ENCODE peak calls at places on chromosome 10, in seven cellular contexts. One of them, this sample, is unnamed. For H3K4me1, the result is how much of the 10 kb centered on the place peaks cover.

GRCh38 chr10:2202401-2202800 is 465.1 kb upstream of the ADARB2 start:
- DNase-seq in OCI-LY7: no peak
- DNase-seq in CD4-positive, CD25-positive, alpha-beta regulatory T cell: no peak
- DNase-seq in cardiac muscle cell: no peak
- DNase-seq in esophagus muscularis mucosa: no peak
- DNase-seq in IMR-90: no peak
- DNase-seq in CD8-positive, alpha-beta memory T cell: no peak
- DNase-seq in this sample: no peak

GRCh38 chr10:14016942-14017341 is 313.8 kb downstream of the FRMD4A start:
- DNase-seq in IMR-90: no peak
- DNase-seq in CD8-positive, alpha-beta memory T cell: no peak
- DNase-seq in OCI-LY7: no peak
- DNase-seq in cardiac muscle cell: no peak
- DNase-seq in esophagus muscularis mucosa: no peak
- DNase-seq in CD4-positive, CD25-positive, alpha-beta regulatory T cell: no peak
- DNase-seq in this sample: no peak

GRCh38 chr10:113470372-113471240 is 82.2 kb upstream of the HABP2 start:
- DNase-seq in cardiac muscle cell: no peak
- DNase-seq in OCI-LY7: no peak
- DNase-seq in IMR-90: no peak
- DNase-seq in CD8-positive, alpha-beta memory T cell: no peak
- DNase-seq in esophagus muscularis mucosa: peak
- DNase-seq in CD4-positive, CD25-positive, alpha-beta regulatory T cell: no peak
- DNase-seq in this sample: no peak

GRCh38 chr10:3774814-3775670 is 10.0 kb downstream of the KLF6 start:
- DNase-seq in CD4-positive, CD25-positive, alpha-beta regulatory T cell: peak
- DNase-seq in esophagus muscularis mucosa: no peak
- DNase-seq in cardiac muscle cell: peak
- DNase-seq in CD8-positive, alpha-beta memory T cell: peak
- DNase-seq in OCI-LY7: no peak
- DNase-seq in IMR-90: peak
- DNase-seq in this sample: peak

GRCh38 chr10:122847782-122848604 is 2.3 kb upstream of the CUZD1 start:
- DNase-seq in OCI-LY7: peak
- DNase-seq in IMR-90: peak
- DNase-seq in cardiac muscle cell: no peak
- DNase-seq in CD4-positive, CD25-positive, alpha-beta regulatory T cell: no peak
- DNase-seq in CD8-positive, alpha-beta memory T cell: no peak
- DNase-seq in esophagus muscularis mucosa: no peak
- DNase-seq in this sample: no peak

GRCh38 chr10:74859546-74859945 is 33.1 kb downstream of the KAT6B start:
- DNase-seq in CD8-positive, alpha-beta memory T cell: no peak
- DNase-seq in OCI-LY7: no peak
- DNase-seq in CD4-positive, CD25-positive, alpha-beta regulatory T cell: no peak
- DNase-seq in cardiac muscle cell: peak
- DNase-seq in IMR-90: no peak
- DNase-seq in esophagus muscularis mucosa: no peak
- DNase-seq in this sample: no peak

GRCh38 chr10:78491812-78492211 is 458.1 kb downstream of the RPS24 start:
- DNase-seq in cardiac muscle cell: no peak
- DNase-seq in esophagus muscularis mucosa: no peak
- DNase-seq in CD4-positive, CD25-positive, alpha-beta regulatory T cell: no peak
- DNase-seq in OCI-LY7: no peak
- DNase-seq in CD8-positive, alpha-beta memory T cell: no peak
- DNase-seq in IMR-90: peak
- DNase-seq in this sample: no peak

GRCh38 chr10:33151344-33151864 is 183.1 kb downstream of the NRP1 start:
- DNase-seq in CD4-positive, CD25-positive, alpha-beta regulatory T cell: no peak
- DNase-seq in esophagus muscularis mucosa: no peak
- DNase-seq in cardiac muscle cell: no peak
- DNase-seq in OCI-LY7: peak
- DNase-seq in IMR-90: no peak
- DNase-seq in CD8-positive, alpha-beta memory T cell: no peak
- DNase-seq in this sample: no peak

DNA sequence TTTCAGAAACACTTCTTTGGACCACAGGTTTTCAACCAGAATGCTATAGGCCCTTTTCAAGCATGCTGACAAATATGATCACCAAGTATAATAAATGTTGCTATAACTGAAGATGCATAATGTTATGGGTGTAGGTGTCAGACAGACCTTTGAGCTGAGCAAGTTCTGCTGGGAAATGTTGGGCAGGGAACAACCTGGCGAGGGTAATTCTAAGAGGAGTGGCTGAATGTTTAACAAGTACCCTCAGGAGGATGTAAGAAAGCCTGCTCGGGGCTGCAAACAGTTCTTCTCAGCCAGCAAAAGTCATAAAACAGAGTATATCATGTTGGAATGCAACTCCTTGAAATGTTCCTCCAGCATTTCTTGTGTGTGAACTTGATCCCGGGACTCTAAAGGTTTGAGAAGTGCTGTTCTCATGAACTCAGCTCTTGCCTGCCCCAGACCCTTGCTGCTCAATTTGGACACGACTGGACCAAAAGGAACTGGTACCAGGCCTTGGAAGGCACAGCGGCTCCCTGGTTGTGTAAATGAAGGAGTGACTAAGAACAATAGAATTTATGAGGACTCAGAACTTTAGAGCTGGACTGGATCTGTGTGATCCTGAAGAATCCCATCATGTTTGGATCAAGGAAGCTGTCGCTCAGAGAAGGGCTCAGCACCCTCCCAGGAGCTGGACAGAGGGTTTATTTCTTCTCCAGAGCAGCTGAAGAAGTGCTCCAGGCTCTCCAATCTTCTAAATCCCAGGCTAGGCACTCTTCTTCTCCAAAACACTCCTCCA is 143.2 kb upstream of the ANK3 start:
- DNase-seq in CD8-positive, alpha-beta memory T cell: no peak
- DNase-seq in OCI-LY7: no peak
- DNase-seq in CD4-positive, CD25-positive, alpha-beta regulatory T cell: no peak
- DNase-seq in cardiac muscle cell: no peak
- DNase-seq in IMR-90: no peak
- DNase-seq in esophagus muscularis mucosa: no peak
- DNase-seq in this sample: no peak
- H3K27ac ChIP-seq in CD8-positive, alpha-beta memory T cell: no peak
- H3K27ac ChIP-seq in OCI-LY7: no peak
- H3K27ac ChIP-seq in CD4-positive, CD25-positive, alpha-beta regulatory T cell: no peak
- H3K27ac ChIP-seq in cardiac muscle cell: no peak
- H3K27ac ChIP-seq in IMR-90: no peak
- H3K27ac ChIP-seq in esophagus muscularis mucosa: no peak
- H3K27ac ChIP-seq in this sample: no peak

DNA sequence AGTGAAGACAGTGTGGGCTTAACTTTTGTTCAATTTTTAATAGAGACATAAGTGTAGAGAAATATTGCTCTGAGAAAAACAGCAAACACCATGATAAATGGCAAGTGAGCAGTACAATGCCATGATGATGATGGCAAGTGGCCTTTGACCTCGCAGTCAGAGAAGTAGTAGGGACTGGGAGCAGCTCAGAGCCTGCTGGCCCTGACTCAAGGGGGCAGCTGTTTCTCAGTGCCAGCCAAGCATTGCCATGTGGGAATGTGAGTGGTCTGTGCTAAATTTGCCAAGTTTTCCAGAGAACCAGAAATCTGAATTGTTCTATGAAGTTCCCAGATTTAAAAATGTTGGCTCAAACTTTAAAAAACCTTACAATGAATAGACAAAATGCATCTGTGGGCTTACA is 187.9 kb downstream of the BICC1 start:
- DNase-seq in IMR-90: no peak
- DNase-seq in esophagus muscularis mucosa: no peak
- DNase-seq in CD4-positive, CD25-positive, alpha-beta regulatory T cell: no peak
- DNase-seq in CD8-positive, alpha-beta memory T cell: no peak
- DNase-seq in cardiac muscle cell: no peak
- DNase-seq in OCI-LY7: no peak
- DNase-seq in this sample: no peak
- H3K4me1 ChIP-seq in IMR-90: under half
- H3K4me1 ChIP-seq in esophagus muscularis mucosa: under half
- H3K4me1 ChIP-seq in CD4-positive, CD25-positive, alpha-beta regulatory T cell: under half
- H3K4me1 ChIP-seq in CD8-positive, alpha-beta memory T cell: under half
- H3K4me1 ChIP-seq in cardiac muscle cell: under half
- H3K4me1 ChIP-seq in OCI-LY7: under half
- H3K4me1 ChIP-seq in this sample: half or more

DNA sequence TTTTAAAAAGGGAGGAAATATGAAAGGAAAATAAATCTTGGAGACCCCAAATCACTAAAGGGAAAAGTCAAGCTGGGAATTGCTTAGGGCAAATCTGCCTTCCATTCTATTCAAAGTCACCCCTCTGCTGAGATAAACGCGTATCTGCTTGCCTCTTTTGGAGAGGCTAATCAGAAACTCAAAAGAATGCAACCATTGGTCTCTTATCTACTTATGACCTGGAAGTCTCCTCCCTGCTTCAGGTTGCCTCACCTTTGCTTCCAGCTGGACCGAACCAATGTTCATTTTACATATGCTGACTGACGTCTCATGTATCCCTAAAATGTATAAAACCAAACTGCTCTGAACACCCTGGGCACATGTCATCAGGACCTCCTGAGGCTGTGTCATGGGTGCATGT is 14.7 kb downstream of the ATAD1 start:
- DNase-seq in CD4-positive, CD25-positive, alpha-beta regulatory T cell: no peak
- DNase-seq in OCI-LY7: no peak
- DNase-seq in CD8-positive, alpha-beta memory T cell: no peak
- DNase-seq in cardiac muscle cell: no peak
- DNase-seq in esophagus muscularis mucosa: no peak
- DNase-seq in IMR-90: no peak
- DNase-seq in this sample: no peak
- H3K4me3 ChIP-seq in CD4-positive, CD25-positive, alpha-beta regulatory T cell: no peak
- H3K4me3 ChIP-seq in OCI-LY7: no peak
- H3K4me3 ChIP-seq in CD8-positive, alpha-beta memory T cell: no peak
- H3K4me3 ChIP-seq in cardiac muscle cell: no peak
- H3K4me3 ChIP-seq in esophagus muscularis mucosa: no peak
- H3K4me3 ChIP-seq in IMR-90: no peak
- H3K4me3 ChIP-seq in this sample: no peak

DNA sequence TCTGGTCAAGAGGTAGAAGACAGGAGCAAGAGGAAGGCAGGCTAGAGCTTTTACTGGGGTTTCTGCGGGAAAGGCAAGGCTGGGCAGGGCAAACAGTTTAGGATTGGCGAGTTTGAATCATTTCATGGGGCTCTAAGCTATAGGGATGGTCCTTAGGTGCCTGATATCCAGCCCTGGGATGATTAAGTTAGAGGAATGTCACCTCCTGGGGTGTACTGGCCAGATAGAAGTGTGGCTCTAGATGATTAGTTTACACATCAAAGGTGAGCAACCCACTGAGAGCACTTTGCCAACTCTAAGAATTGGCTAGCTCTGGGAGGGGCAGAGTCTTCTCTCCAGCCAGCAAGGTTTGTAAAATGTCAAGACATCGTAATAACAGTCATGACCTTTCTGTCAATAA is 52.4 kb downstream of the ZNF365 start:
- DNase-seq in IMR-90: no peak
- DNase-seq in OCI-LY7: no peak
- DNase-seq in cardiac muscle cell: no peak
- DNase-seq in CD8-positive, alpha-beta memory T cell: no peak
- DNase-seq in CD4-positive, CD25-positive, alpha-beta regulatory T cell: no peak
- DNase-seq in esophagus muscularis mucosa: no peak
- DNase-seq in this sample: no peak
- H3K27ac ChIP-seq in IMR-90: no peak
- H3K27ac ChIP-seq in OCI-LY7: no peak
- H3K27ac ChIP-seq in cardiac muscle cell: no peak
- H3K27ac ChIP-seq in CD8-positive, alpha-beta memory T cell: no peak
- H3K27ac ChIP-seq in CD4-positive, CD25-positive, alpha-beta regulatory T cell: no peak
- H3K27ac ChIP-seq in esophagus muscularis mucosa: no peak
- H3K27ac ChIP-seq in this sample: no peak

GRCh38 chr10:103836776-103837344 is 18.5 kb downstream of the SH3PXD2A start:
- DNase-seq in CD8-positive, alpha-beta memory T cell: no peak
- DNase-seq in IMR-90: no peak
- DNase-seq in OCI-LY7: no peak
- DNase-seq in esophagus muscularis mucosa: no peak
- DNase-seq in CD4-positive, CD25-positive, alpha-beta regulatory T cell: no peak
- DNase-seq in cardiac muscle cell: no peak
- DNase-seq in this sample: no peak
- H3K4me1 ChIP-seq in CD8-positive, alpha-beta memory T cell: under half
- H3K4me1 ChIP-seq in IMR-90: under half
- H3K4me1 ChIP-seq in OCI-LY7: half or more
- H3K4me1 ChIP-seq in esophagus muscularis mucosa: half or more
- H3K4me1 ChIP-seq in CD4-positive, CD25-positive, alpha-beta regulatory T cell: under half
- H3K4me1 ChIP-seq in cardiac muscle cell: half or more
- H3K4me1 ChIP-seq in this sample: under half

DNA sequence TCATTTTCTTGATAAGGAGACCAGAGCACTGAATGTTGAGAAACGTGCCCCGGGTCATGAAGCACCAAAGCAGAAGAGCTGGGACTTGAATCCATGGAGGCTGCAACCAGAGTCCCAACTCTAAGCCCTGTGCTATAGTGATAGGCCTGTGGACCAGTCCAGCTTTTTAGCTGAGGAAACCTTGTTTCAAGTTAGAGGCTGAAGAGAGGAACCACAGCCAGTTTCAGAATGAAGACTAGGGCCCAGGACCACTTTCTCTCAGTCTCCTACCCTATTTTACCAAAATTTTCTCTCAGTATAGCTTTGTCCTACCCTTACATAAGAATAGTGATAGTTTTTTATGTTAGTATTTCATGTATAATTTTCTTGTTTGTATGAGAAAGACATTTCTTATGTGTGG is 44.8 kb upstream of the CSTF2T start:
- DNase-seq in CD8-positive, alpha-beta memory T cell: no peak
- DNase-seq in OCI-LY7: no peak
- DNase-seq in CD4-positive, CD25-positive, alpha-beta regulatory T cell: no peak
- DNase-seq in cardiac muscle cell: no peak
- DNase-seq in esophagus muscularis mucosa: no peak
- DNase-seq in IMR-90: no peak
- DNase-seq in this sample: no peak
- H3K4me3 ChIP-seq in CD8-positive, alpha-beta memory T cell: no peak
- H3K4me3 ChIP-seq in OCI-LY7: no peak
- H3K4me3 ChIP-seq in CD4-positive, CD25-positive, alpha-beta regulatory T cell: no peak
- H3K4me3 ChIP-seq in cardiac muscle cell: no peak
- H3K4me3 ChIP-seq in esophagus muscularis mucosa: no peak
- H3K4me3 ChIP-seq in IMR-90: no peak
- H3K4me3 ChIP-seq in this sample: no peak

GRCh38 chr10:26863677-26864076 is 2.9 kb upstream of the ABI1 start:
- DNase-seq in cardiac muscle cell: no peak
- DNase-seq in IMR-90: no peak
- DNase-seq in OCI-LY7: no peak
- DNase-seq in esophagus muscularis mucosa: no peak
- DNase-seq in CD4-positive, CD25-positive, alpha-beta regulatory T cell: no peak
- DNase-seq in CD8-positive, alpha-beta memory T cell: no peak
- DNase-seq in this sample: no peak

GRCh38 chr10:26870766-26871165 is 10.0 kb upstream of the ABI1 start:
- DNase-seq in esophagus muscularis mucosa: peak
- DNase-seq in CD8-positive, alpha-beta memory T cell: no peak
- DNase-seq in CD4-positive, CD25-positive, alpha-beta regulatory T cell: no peak
- DNase-seq in cardiac muscle cell: no peak
- DNase-seq in OCI-LY7: no peak
- DNase-seq in IMR-90: no peak
- DNase-seq in this sample: no peak

GRCh38 chr10:26869528-26869927 is 8.8 kb upstream of the ABI1 start:
- DNase-seq in IMR-90: no peak
- DNase-seq in esophagus muscularis mucosa: peak
- DNase-seq in cardiac muscle cell: peak
- DNase-seq in CD4-positive, CD25-positive, alpha-beta regulatory T cell: no peak
- DNase-seq in OCI-LY7: peak
- DNase-seq in CD8-positive, alpha-beta memory T cell: no peak
- DNase-seq in this sample: no peak
- H3K27ac ChIP-seq in IMR-90: no peak
- H3K27ac ChIP-seq in esophagus muscularis mucosa: no peak
- H3K27ac ChIP-seq in cardiac muscle cell: no peak
- H3K27ac ChIP-seq in CD4-positive, CD25-positive, alpha-beta regulatory T cell: no peak
- H3K27ac ChIP-seq in OCI-LY7: no peak
- H3K27ac ChIP-seq in CD8-positive, alpha-beta memory T cell: no peak
- H3K27ac ChIP-seq in this sample: no peak

GRCh38 chr10:118729641-118730258 is 25.0 kb downstream of the CACUL1 start:
- DNase-seq in OCI-LY7: peak
- DNase-seq in cardiac muscle cell: peak
- DNase-seq in esophagus muscularis mucosa: no peak
- DNase-seq in CD4-positive, CD25-positive, alpha-beta regulatory T cell: no peak
- DNase-seq in IMR-90: no peak
- DNase-seq in CD8-positive, alpha-beta memory T cell: no peak
- DNase-seq in this sample: no peak
- H3K4me1 ChIP-seq in OCI-LY7: under half
- H3K4me1 ChIP-seq in cardiac muscle cell: under half
- H3K4me1 ChIP-seq in esophagus muscularis mucosa: under half
- H3K4me1 ChIP-seq in CD4-positive, CD25-positive, alpha-beta regulatory T cell: half or more
- H3K4me1 ChIP-seq in IMR-90: under half
- H3K4me1 ChIP-seq in CD8-positive, alpha-beta memory T cell: half or more
- H3K4me1 ChIP-seq in this sample: under half